ENCODE peak calls at places on chromosomes 7 and 10, in nine cellular contexts. W, X, K, R, Q, G, A, U and F are unnamed samples.

GRCh38 chr7:137820677-137821420 is 25.9 kb downstream of the DGKI start:
- DNase-seq in K (peak), R (no peak), W (no peak), U (peak), Q (no peak), X (no peak), G (peak), A (peak), F (no peak)

GRCh38 chr7:134211817-134212216 is 84.7 kb downstream of the LRGUK start:
- DNase-seq in G (no peak), Q (no peak), U (no peak), K (no peak), W (no peak), X (no peak), R (no peak), A (no peak), F (no peak)

GRCh38 chr10:31041011-31041410 is 9.3 kb upstream of the ZNF438 start:
- DNase-seq in X (no peak), G (no peak), A (no peak), U (peak), R (no peak), K (no peak), Q (no peak), W (no peak), F (no peak)

GRCh38 chr7:40873248-40873647 is 738.4 kb downstream of the SUGCT start:
- DNase-seq in K (no peak), G (no peak), A (no peak), X (no peak), W (no peak), Q (no peak), U (no peak), R (no peak), F (no peak)

GRCh38 chr7:132393789-132394261 is 182.4 kb downstream of the PLXNA4 start:
- DNase-seq in R (no peak), Q (no peak), W (no peak), G (no peak), K (no peak), U (peak), X (peak), A (no peak), F (peak)

GRCh38 chr10:73768881-73769280 is 13.0 kb upstream of the CHCHD1 start:
- DNase-seq in W (peak), K (no peak), Q (no peak), U (no peak), R (peak), G (no peak), X (no peak), A (peak), F (no peak)

GRCh38 chr10:123945506-123945905 is 53.9 kb upstream of the CPXM2 start:
- DNase-seq in Q (no peak), W (no peak), R (no peak), G (peak), X (no peak), U (peak), K (no peak), A (no peak), F (no peak)

GRCh38 chr7:74525881-74526280 is 72.2 kb downstream of the GTF2IRD1 start:
- DNase-seq in A (no peak), Q (no peak), K (peak), X (no peak), W (no peak), G (no peak), U (no peak), R (no peak), F (no peak)

GRCh38 chr10:126432507-126432906 is 44.2 kb upstream of the ADAM12 start:
- DNase-seq in G (no peak), R (no peak), W (no peak), U (no peak), K (no peak), X (no peak), A (no peak), Q (no peak), F (no peak)

GRCh38 chr7:137439829-137440433 is 96.4 kb upstream of the PTN start:
- DNase-seq in U (peak), R (no peak), G (no peak), X (no peak), Q (no peak), A (no peak), W (no peak), K (no peak), F (no peak)

GRCh38 chr10:43093423-43094090 is 16.7 kb downstream of the RET start:
- DNase-seq in A (no peak), Q (no peak), K (no peak), R (no peak), X (no peak), U (no peak), W (no peak), G (no peak), F (no peak)

GRCh38 chr7:15441915-15442314 is 119.9 kb downstream of the AGMO start:
- DNase-seq in U (no peak), G (no peak), A (no peak), K (no peak), Q (no peak), W (no peak), R (no peak), X (no peak), F (no peak)

GRCh38 chr10:114334301-114334700 is 70.0 kb downstream of the AFAP1L2 start:
- DNase-seq in R (no peak), G (no peak), K (no peak), A (no peak), W (no peak), X (no peak), Q (no peak), U (peak), F (no peak)

GRCh38 chr10:17431871-17432311 is 22.5 kb downstream of the ST8SIA6 start:
- DNase-seq in G (peak), R (no peak), Q (no peak), W (no peak), U (peak), X (no peak), K (no peak), A (no peak), F (no peak)

GRCh38 chr10:71599518-71599917 is 120.1 kb downstream of the C10orf105 start:
- DNase-seq in A (no peak), Q (no peak), W (no peak), R (no peak), K (no peak), U (no peak), X (no peak), G (no peak), F (no peak)